ENCODE peak calls at places on chromosomes 2 and 18, in six cellular contexts. One of them, this sample, is unnamed.

GRCh38 chr18:57833441-57834101 is 30.5 kb upstream of the ATP8B1 start:
- DNase-seq in left ventricle myocardium inferior: no peak
- DNase-seq in fibroblast of lung: peak; percentile 29
- DNase-seq in IMR-90: peak; percentile 57
- DNase-seq in sigmoid colon: no peak
- DNase-seq in mucosa of descending colon: no peak
- DNase-seq in this sample: no peak

GRCh38 chr2:231411237-231411636 is 15.7 kb downstream of the B3GNT7 start:
- DNase-seq in left ventricle myocardium inferior: no peak
- DNase-seq in fibroblast of lung: no peak
- DNase-seq in IMR-90: no peak
- DNase-seq in sigmoid colon: no peak
- DNase-seq in mucosa of descending colon: no peak
- DNase-seq in this sample: no peak

GRCh38 chr18:54023471-54023870 is 201.0 kb downstream of the MBD2 start:
- DNase-seq in left ventricle myocardium inferior: no peak
- DNase-seq in fibroblast of lung: peak; percentile 23
- DNase-seq in IMR-90: no peak
- DNase-seq in sigmoid colon: no peak
- DNase-seq in mucosa of descending colon: no peak
- DNase-seq in this sample: no peak

GRCh38 chr2:207352978-207353377 is 176.8 kb upstream of the CREB1 start:
- DNase-seq in left ventricle myocardium inferior: no peak
- DNase-seq in fibroblast of lung: peak; percentile 46
- DNase-seq in IMR-90: peak; percentile 20
- DNase-seq in sigmoid colon: no peak
- DNase-seq in mucosa of descending colon: no peak
- DNase-seq in this sample: no peak

GRCh38 chr2:85199692-85200091 is 66.5 kb downstream of the TCF7L1 start:
- DNase-seq in left ventricle myocardium inferior: no peak
- DNase-seq in fibroblast of lung: peak; percentile 29
- DNase-seq in IMR-90: peak; percentile 29
- DNase-seq in sigmoid colon: no peak
- DNase-seq in mucosa of descending colon: no peak
- DNase-seq in this sample: no peak

GRCh38 chr2:26330114-26330581 is 15.8 kb upstream of the SELENOI start:
- DNase-seq in left ventricle myocardium inferior: peak; percentile 86
- DNase-seq in fibroblast of lung: peak; percentile 86
- DNase-seq in IMR-90: peak; percentile 79
- DNase-seq in sigmoid colon: peak; percentile 94
- DNase-seq in mucosa of descending colon: peak; percentile 84
- DNase-seq in this sample: peak; percentile 95

GRCh38 chr2:193895226-193895625 is 1700.5 kb upstream of the TMEFF2 start:
- DNase-seq in left ventricle myocardium inferior: no peak
- DNase-seq in fibroblast of lung: no peak
- DNase-seq in IMR-90: no peak
- DNase-seq in sigmoid colon: no peak
- DNase-seq in mucosa of descending colon: no peak
- DNase-seq in this sample: no peak

GRCh38 chr2:24438106-24438505 is 52.9 kb upstream of the NCOA1 start:
- DNase-seq in left ventricle myocardium inferior: no peak
- DNase-seq in fibroblast of lung: peak; percentile 79
- DNase-seq in IMR-90: peak; percentile 13
- DNase-seq in sigmoid colon: no peak
- DNase-seq in mucosa of descending colon: no peak
- DNase-seq in this sample: no peak

GRCh38 chr2:16218651-16219050 is 278.3 kb downstream of the MYCN start:
- DNase-seq in left ventricle myocardium inferior: no peak
- DNase-seq in fibroblast of lung: no peak
- DNase-seq in IMR-90: no peak
- DNase-seq in sigmoid colon: no peak
- DNase-seq in mucosa of descending colon: no peak
- DNase-seq in this sample: peak; percentile 16

GRCh38 chr2:64697286-64698023 is 43.7 kb upstream of the SERTAD2 start:
- DNase-seq in left ventricle myocardium inferior: no peak
- DNase-seq in fibroblast of lung: peak; percentile 23
- DNase-seq in IMR-90: peak; percentile 50
- DNase-seq in sigmoid colon: no peak
- DNase-seq in mucosa of descending colon: no peak
- DNase-seq in this sample: no peak

GRCh38 chr2:155842103-155842502 is 490.4 kb downstream of the NR4A2 start:
- DNase-seq in left ventricle myocardium inferior: no peak
- DNase-seq in fibroblast of lung: no peak
- DNase-seq in IMR-90: no peak
- DNase-seq in sigmoid colon: no peak
- DNase-seq in mucosa of descending colon: no peak
- DNase-seq in this sample: no peak

GRCh38 chr2:44934024-44934423 is 7.5 kb upstream of the SIX3 start:
- DNase-seq in left ventricle myocardium inferior: no peak
- DNase-seq in fibroblast of lung: no peak
- DNase-seq in IMR-90: no peak
- DNase-seq in sigmoid colon: peak; percentile 38
- DNase-seq in mucosa of descending colon: no peak
- DNase-seq in this sample: no peak

GRCh38 chr2:85589982-85590791 is 5.4 kb upstream of the RNF181 start:
- DNase-seq in left ventricle myocardium inferior: no peak
- DNase-seq in fibroblast of lung: peak; percentile 73
- DNase-seq in IMR-90: peak; percentile 94
- DNase-seq in sigmoid colon: no peak
- DNase-seq in mucosa of descending colon: no peak
- DNase-seq in this sample: no peak

GRCh38 chr2:16067444-16068232 is 127.3 kb downstream of the MYCN start:
- DNase-seq in left ventricle myocardium inferior: no peak
- DNase-seq in fibroblast of lung: no peak
- DNase-seq in IMR-90: no peak
- DNase-seq in sigmoid colon: no peak
- DNase-seq in mucosa of descending colon: no peak
- DNase-seq in this sample: no peak

GRCh38 chr2:222627764-222628163 is 28.1 kb downstream of the FARSB start:
- DNase-seq in left ventricle myocardium inferior: no peak
- DNase-seq in fibroblast of lung: no peak
- DNase-seq in IMR-90: no peak
- DNase-seq in sigmoid colon: no peak
- DNase-seq in mucosa of descending colon: no peak
- DNase-seq in this sample: no peak

GRCh38 chr2:9519250-9519649 is 36.4 kb downstream of the ADAM17 start:
- DNase-seq in left ventricle myocardium inferior: no peak
- DNase-seq in fibroblast of lung: peak; percentile 17
- DNase-seq in IMR-90: peak; percentile 37
- DNase-seq in sigmoid colon: no peak
- DNase-seq in mucosa of descending colon: no peak
- DNase-seq in this sample: no peak

GRCh38 chr18:78661316-78661715 is 318.3 kb upstream of the SALL3 start:
- DNase-seq in left ventricle myocardium inferior: no peak
- DNase-seq in fibroblast of lung: no peak
- DNase-seq in IMR-90: no peak
- DNase-seq in sigmoid colon: no peak
- DNase-seq in mucosa of descending colon: no peak
- DNase-seq in this sample: no peak
- H3K9me3 ChIP-seq in left ventricle myocardium inferior: no peaks in the 10 kb centered on the region
- H3K9me3 ChIP-seq in fibroblast of lung: no peaks in the 10 kb centered on the region
- H3K9me3 ChIP-seq in IMR-90: peaks cover 56% of the 10 kb centered on the region
- H3K9me3 ChIP-seq in sigmoid colon: no peaks in the 10 kb centered on the region
- H3K9me3 ChIP-seq in mucosa of descending colon: no peaks in the 10 kb centered on the region
- H3K9me3 ChIP-seq in this sample: no peaks in the 10 kb centered on the region

GRCh38 chr2:235541838-235542549 is 48.2 kb downstream of the AGAP1 start:
- DNase-seq in left ventricle myocardium inferior: no peak
- DNase-seq in fibroblast of lung: no peak
- DNase-seq in IMR-90: no peak
- DNase-seq in sigmoid colon: no peak
- DNase-seq in mucosa of descending colon: peak; percentile 75
- DNase-seq in this sample: no peak

GRCh38 chr2:235542728-235543125 is 48.9 kb downstream of the AGAP1 start:
- DNase-seq in left ventricle myocardium inferior: no peak
- DNase-seq in fibroblast of lung: no peak
- DNase-seq in IMR-90: no peak
- DNase-seq in sigmoid colon: no peak
- DNase-seq in mucosa of descending colon: no peak
- DNase-seq in this sample: no peak

GRCh38 chr2:235544687-235544965 is 50.8 kb downstream of the AGAP1 start:
- DNase-seq in left ventricle myocardium inferior: no peak
- DNase-seq in fibroblast of lung: no peak
- DNase-seq in IMR-90: no peak
- DNase-seq in sigmoid colon: no peak
- DNase-seq in mucosa of descending colon: no peak
- DNase-seq in this sample: no peak

GRCh38 chr2:235543851-235544686 is 50.2 kb downstream of the AGAP1 start:
- DNase-seq in left ventricle myocardium inferior: no peak
- DNase-seq in fibroblast of lung: no peak
- DNase-seq in IMR-90: no peak
- DNase-seq in sigmoid colon: no peak
- DNase-seq in mucosa of descending colon: no peak
- DNase-seq in this sample: no peak

DNA sequence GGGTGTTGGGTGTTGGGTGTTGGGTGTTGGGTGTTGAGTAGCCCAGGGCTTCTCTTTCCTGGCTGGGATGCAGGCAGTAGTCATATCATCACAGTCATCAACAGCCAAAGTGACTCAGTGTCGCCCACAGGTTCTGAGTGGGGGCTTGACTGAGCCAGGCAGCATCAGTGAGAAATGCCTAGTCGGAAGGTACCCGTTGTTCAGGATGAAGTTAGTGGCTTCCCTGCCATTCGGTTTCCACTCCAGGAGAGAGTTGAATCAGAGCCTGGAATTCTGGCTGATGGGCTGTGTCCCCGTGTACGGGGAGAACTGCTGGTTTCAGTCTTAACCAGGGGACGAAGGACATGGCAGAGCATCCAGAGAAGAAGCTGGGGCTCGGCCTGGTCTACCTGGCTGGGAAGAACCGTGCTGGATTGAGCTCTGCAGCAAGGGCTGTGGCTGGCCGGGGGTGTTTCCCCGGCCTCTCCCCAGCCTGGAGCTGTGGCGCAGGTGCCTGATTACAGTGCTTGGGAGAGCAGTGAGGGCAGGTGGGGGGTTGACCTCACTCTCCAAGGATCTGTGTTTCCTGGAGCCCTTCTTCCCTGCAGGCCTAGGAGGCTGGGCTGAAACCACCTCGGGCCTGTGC is 49.4 kb downstream of the AGAP1 start:
- DNase-seq in left ventricle myocardium inferior: no peak
- DNase-seq in fibroblast of lung: no peak
- DNase-seq in IMR-90: peak; percentile 50
- DNase-seq in sigmoid colon: no peak
- DNase-seq in mucosa of descending colon: peak; percentile 74
- DNase-seq in this sample: no peak
- H3K4me1 ChIP-seq in left ventricle myocardium inferior: peaks cover 21% of the 10 kb centered on the region
- H3K4me1 ChIP-seq in fibroblast of lung: no peaks in the 10 kb centered on the region
- H3K4me1 ChIP-seq in IMR-90: peaks cover 2% of the 10 kb centered on the region
- H3K4me1 ChIP-seq in sigmoid colon: no peaks in the 10 kb centered on the region
- H3K4me1 ChIP-seq in mucosa of descending colon: peaks cover 47% of the 10 kb centered on the region
- H3K4me1 ChIP-seq in this sample: no peaks in the 10 kb centered on the region

GRCh38 chr2:232633413-232634318 is at the start of gene EFHD1:
- DNase-seq in left ventricle myocardium inferior: peak; percentile 86
- DNase-seq in fibroblast of lung: peak; percentile 43
- DNase-seq in IMR-90: peak; percentile 34
- DNase-seq in sigmoid colon: peak; percentile 91
- DNase-seq in mucosa of descending colon: peak; percentile 73
- DNase-seq in this sample: peak; percentile 93

GRCh38 chr2:232632904-232633412 is 446 bp upstream of the EFHD1 start:
- DNase-seq in left ventricle myocardium inferior: peak; percentile 72
- DNase-seq in fibroblast of lung: peak; percentile 14
- DNase-seq in IMR-90: no peak
- DNase-seq in sigmoid colon: peak; percentile 83
- DNase-seq in mucosa of descending colon: no peak
- DNase-seq in this sample: peak; percentile 68

GRCh38 chr2:232634319-232635150 is 1.1 kb downstream of the EFHD1 start:
- DNase-seq in left ventricle myocardium inferior: peak; percentile 33
- DNase-seq in fibroblast of lung: no peak
- DNase-seq in IMR-90: no peak
- DNase-seq in sigmoid colon: no peak
- DNase-seq in mucosa of descending colon: no peak
- DNase-seq in this sample: peak; percentile 82

GRCh38 chr2:232629201-232629475 is 4.3 kb upstream of the EFHD1 start:
- DNase-seq in left ventricle myocardium inferior: no peak
- DNase-seq in fibroblast of lung: no peak
- DNase-seq in IMR-90: no peak
- DNase-seq in sigmoid colon: no peak
- DNase-seq in mucosa of descending colon: no peak
- DNase-seq in this sample: no peak

DNA sequence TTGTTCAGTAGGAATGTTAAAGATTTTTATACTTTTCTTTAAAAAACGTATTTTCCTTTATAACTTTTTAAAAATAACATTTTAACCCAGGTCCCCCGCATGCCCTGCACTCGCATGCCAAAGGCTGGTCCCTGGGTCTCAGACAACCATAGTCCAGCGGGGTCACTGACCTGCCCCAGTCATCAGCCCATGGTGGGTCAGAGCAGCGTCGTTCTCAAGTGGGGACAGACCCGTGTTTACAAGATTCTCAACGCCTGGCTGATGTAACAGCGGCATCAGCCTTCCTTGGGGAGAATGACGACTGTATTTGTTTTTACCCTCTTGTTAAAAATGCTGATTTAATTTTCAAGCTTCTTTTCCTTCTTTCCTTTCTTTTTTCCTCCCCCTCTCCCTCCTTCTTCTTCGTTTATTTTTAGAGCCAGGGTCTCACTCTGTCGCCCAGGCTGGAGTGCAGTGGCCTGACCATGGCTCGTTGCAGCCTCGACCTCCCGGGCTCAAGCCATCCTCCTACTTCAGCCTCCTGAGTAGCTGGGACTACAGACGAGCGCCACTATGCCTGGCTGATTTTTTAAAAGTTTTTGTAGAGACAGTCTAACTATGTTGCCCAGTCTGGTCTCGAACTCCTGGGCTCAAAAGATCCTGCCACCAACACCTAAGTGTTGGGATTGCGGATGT is 1.0 kb upstream of the EFHD1 start:
- DNase-seq in left ventricle myocardium inferior: peak; percentile 25
- DNase-seq in fibroblast of lung: no peak
- DNase-seq in IMR-90: no peak
- DNase-seq in sigmoid colon: no peak
- DNase-seq in mucosa of descending colon: no peak
- DNase-seq in this sample: no peak
- H3K4me3 ChIP-seq in left ventricle myocardium inferior: peak overlapping the region; percentile 76
- H3K4me3 ChIP-seq in fibroblast of lung: no peak overlapping the region
- H3K4me3 ChIP-seq in IMR-90: peak overlapping the region; percentile 60
- H3K4me3 ChIP-seq in sigmoid colon: peak overlapping the region; percentile 58
- H3K4me3 ChIP-seq in mucosa of descending colon: no peak overlapping the region
- H3K4me3 ChIP-seq in this sample: peak overlapping the region; percentile 77

GRCh38 chr2:88144914-88145497 is 17.1 kb upstream of the FABP1 start:
- DNase-seq in left ventricle myocardium inferior: no peak
- DNase-seq in fibroblast of lung: no peak
- DNase-seq in IMR-90: no peak
- DNase-seq in sigmoid colon: no peak
- DNase-seq in mucosa of descending colon: peak; percentile 81
- DNase-seq in this sample: no peak
- H3K9me3 ChIP-seq in left ventricle myocardium inferior: peaks cover 44% of the 10 kb centered on the region
- H3K9me3 ChIP-seq in fibroblast of lung: no peaks in the 10 kb centered on the region
- H3K9me3 ChIP-seq in IMR-90: no peaks in the 10 kb centered on the region
- H3K9me3 ChIP-seq in sigmoid colon: no peaks in the 10 kb centered on the region
- H3K9me3 ChIP-seq in mucosa of descending colon: peaks cover 13% of the 10 kb centered on the region
- H3K9me3 ChIP-seq in this sample: peaks cover 23% of the 10 kb centered on the region

GRCh38 chr18:44943201-44943881 is 262.7 kb downstream of the SETBP1 start:
- DNase-seq in left ventricle myocardium inferior: no peak
- DNase-seq in fibroblast of lung: no peak
- DNase-seq in IMR-90: no peak
- DNase-seq in sigmoid colon: no peak
- DNase-seq in mucosa of descending colon: no peak
- DNase-seq in this sample: no peak
- H3K4me1 ChIP-seq in left ventricle myocardium inferior: peaks cover 16% of the 10 kb centered on the region
- H3K4me1 ChIP-seq in fibroblast of lung: peaks cover 2% of the 10 kb centered on the region
- H3K4me1 ChIP-seq in IMR-90: peaks cover 2% of the 10 kb centered on the region
- H3K4me1 ChIP-seq in sigmoid colon: peaks cover 32% of the 10 kb centered on the region
- H3K4me1 ChIP-seq in mucosa of descending colon: peaks cover 7% of the 10 kb centered on the region
- H3K4me1 ChIP-seq in this sample: no peaks in the 10 kb centered on the region

This sample was measured in tibial artery.